ENCODE peak calls at places on chromosomes 2 and 18, in seven cellular contexts. One of them, this sample, is unnamed.

GRCh38 chr2:74908763-74909444 is 49.5 kb upstream of the POLE4 start:
- DNase-seq in AG08395: no peak
- DNase-seq in AG08396: no peak
- DNase-seq in NCI-H1436 treated with DMSO at 0.1 percent for 48 hours: no peak
- DNase-seq in NCI-H1417: no peak
- DNase-seq in endothelial cell: no peak
- DNase-seq in GM12865: no peak
- DNase-seq in this sample: no peak

GRCh38 chr18:29712785-29713184 is 1329.8 kb downstream of the DSC3 start:
- DNase-seq in AG08395: no peak
- DNase-seq in GM12865: no peak
- DNase-seq in NCI-H1436 treated with DMSO at 0.1 percent for 48 hours: no peak
- DNase-seq in endothelial cell: no peak
- DNase-seq in NCI-H1417: no peak
- DNase-seq in AG08396: no peak
- DNase-seq in this sample: no peak

GRCh38 chr18:3367491-3368091 is 82.4 kb upstream of the TGIF1 start:
- DNase-seq in AG08395: peak; percentile 31
- DNase-seq in AG08396: no peak
- DNase-seq in NCI-H1417: no peak
- DNase-seq in NCI-H1436 treated with DMSO at 0.1 percent for 48 hours: no peak
- DNase-seq in GM12865: no peak
- DNase-seq in endothelial cell: no peak
- DNase-seq in this sample: peak; percentile 26

GRCh38 chr18:49364821-49365220 is 95.6 kb downstream of the DYM start:
- DNase-seq in GM12865: no peak
- DNase-seq in NCI-H1436 treated with DMSO at 0.1 percent for 48 hours: no peak
- DNase-seq in AG08395: no peak
- DNase-seq in NCI-H1417: no peak
- DNase-seq in endothelial cell: no peak
- DNase-seq in AG08396: no peak
- DNase-seq in this sample: no peak

GRCh38 chr18:13550446-13551304 is 175.7 kb downstream of the FAM210A start:
- DNase-seq in endothelial cell: no peak
- DNase-seq in GM12865: no peak
- DNase-seq in NCI-H1436 treated with DMSO at 0.1 percent for 48 hours: no peak
- DNase-seq in AG08396: no peak
- DNase-seq in AG08395: no peak
- DNase-seq in NCI-H1417: no peak
- DNase-seq in this sample: no peak

GRCh38 chr2:66828876-66829275 is 394.0 kb downstream of the MEIS1 start:
- DNase-seq in endothelial cell: no peak
- DNase-seq in GM12865: no peak
- DNase-seq in AG08395: no peak
- DNase-seq in AG08396: no peak
- DNase-seq in NCI-H1417: no peak
- DNase-seq in NCI-H1436 treated with DMSO at 0.1 percent for 48 hours: no peak
- DNase-seq in this sample: no peak

GRCh38 chr2:5123597-5124196 is 568.5 kb upstream of the SOX11 start:
- DNase-seq in GM12865: no peak
- DNase-seq in AG08396: no peak
- DNase-seq in NCI-H1436 treated with DMSO at 0.1 percent for 48 hours: peak; percentile 6
- DNase-seq in endothelial cell: no peak
- DNase-seq in AG08395: no peak
- DNase-seq in NCI-H1417: no peak
- DNase-seq in this sample: no peak

GRCh38 chr2:200862532-200863000 is 1.9 kb downstream of the CLK1 start:
- DNase-seq in NCI-H1417: no peak
- DNase-seq in AG08395: peak; percentile 20
- DNase-seq in AG08396: peak; percentile 32
- DNase-seq in NCI-H1436 treated with DMSO at 0.1 percent for 48 hours: no peak
- DNase-seq in endothelial cell: no peak
- DNase-seq in GM12865: peak; percentile 59
- DNase-seq in this sample: no peak

GRCh38 chr2:238439912-238440311 is 13.2 kb downstream of the ASB1 start:
- DNase-seq in NCI-H1417: no peak
- DNase-seq in endothelial cell: no peak
- DNase-seq in GM12865: no peak
- DNase-seq in AG08395: no peak
- DNase-seq in AG08396: no peak
- DNase-seq in NCI-H1436 treated with DMSO at 0.1 percent for 48 hours: no peak
- DNase-seq in this sample: no peak

GRCh38 chr2:23420091-23420839 is 35.3 kb downstream of the KLHL29 start:
- DNase-seq in GM12865: no peak
- DNase-seq in endothelial cell: no peak
- DNase-seq in AG08395: no peak
- DNase-seq in NCI-H1436 treated with DMSO at 0.1 percent for 48 hours: no peak
- DNase-seq in AG08396: no peak
- DNase-seq in NCI-H1417: no peak
- DNase-seq in this sample: no peak

GRCh38 chr2:221455214-221455613 is 116.9 kb downstream of the EPHA4 start:
- DNase-seq in AG08395: no peak
- DNase-seq in GM12865: no peak
- DNase-seq in NCI-H1436 treated with DMSO at 0.1 percent for 48 hours: no peak
- DNase-seq in AG08396: no peak
- DNase-seq in NCI-H1417: no peak
- DNase-seq in endothelial cell: no peak
- DNase-seq in this sample: no peak

GRCh38 chr2:7052404-7052803 is 135.2 kb downstream of the RNF144A start:
- DNase-seq in endothelial cell: no peak
- DNase-seq in AG08396: no peak
- DNase-seq in NCI-H1417: no peak
- DNase-seq in GM12865: peak; percentile 59
- DNase-seq in AG08395: no peak
- DNase-seq in NCI-H1436 treated with DMSO at 0.1 percent for 48 hours: no peak
- DNase-seq in this sample: no peak

GRCh38 chr18:26293982-26294381 is 67.7 kb downstream of the TAF4B start:
- DNase-seq in AG08396: no peak
- DNase-seq in NCI-H1417: no peak
- DNase-seq in NCI-H1436 treated with DMSO at 0.1 percent for 48 hours: no peak
- DNase-seq in AG08395: no peak
- DNase-seq in GM12865: peak; percentile 15
- DNase-seq in endothelial cell: no peak
- DNase-seq in this sample: no peak

GRCh38 chr2:226791056-226791486 is 8.5 kb downstream of the IRS1 start:
- DNase-seq in AG08396: peak; percentile 55
- DNase-seq in NCI-H1436 treated with DMSO at 0.1 percent for 48 hours: no peak
- DNase-seq in NCI-H1417: peak; percentile 92
- DNase-seq in endothelial cell: peak; percentile 36
- DNase-seq in AG08395: peak; percentile 46
- DNase-seq in GM12865: peak; percentile 82
- DNase-seq in this sample: no peak

GRCh38 chr2:237154050-237154638 is 68.5 kb downstream of the COPS8 start:
- DNase-seq in endothelial cell: peak; percentile 39
- DNase-seq in NCI-H1417: no peak
- DNase-seq in AG08396: peak; percentile 46
- DNase-seq in GM12865: peak; percentile 81
- DNase-seq in AG08395: peak; percentile 36
- DNase-seq in NCI-H1436 treated with DMSO at 0.1 percent for 48 hours: no peak
- DNase-seq in this sample: peak; percentile 42

GRCh38 chr2:86477349-86477748 is 36.2 kb downstream of the KDM3A start:
- DNase-seq in AG08396: peak; percentile 16
- DNase-seq in endothelial cell: no peak
- DNase-seq in GM12865: no peak
- DNase-seq in NCI-H1436 treated with DMSO at 0.1 percent for 48 hours: no peak
- DNase-seq in AG08395: peak; percentile 37
- DNase-seq in NCI-H1417: no peak
- DNase-seq in this sample: no peak

GRCh38 chr2:218429951-218430692 is 11.2 kb downstream of the VIL1 start:
- DNase-seq in AG08395: no peak
- DNase-seq in endothelial cell: no peak
- DNase-seq in NCI-H1417: no peak
- DNase-seq in NCI-H1436 treated with DMSO at 0.1 percent for 48 hours: no peak
- DNase-seq in AG08396: no peak
- DNase-seq in GM12865: no peak
- DNase-seq in this sample: no peak

GRCh38 chr18:50192903-50193795 is 1.8 kb downstream of the MYO5B start:
- DNase-seq in endothelial cell: no peak
- DNase-seq in AG08396: no peak
- DNase-seq in NCI-H1436 treated with DMSO at 0.1 percent for 48 hours: no peak
- DNase-seq in NCI-H1417: no peak
- DNase-seq in GM12865: no peak
- DNase-seq in AG08395: no peak
- DNase-seq in this sample: no peak

GRCh38 chr18:9637036-9637767 is 22.8 kb upstream of the PPP4R1 start:
- DNase-seq in NCI-H1436 treated with DMSO at 0.1 percent for 48 hours: no peak
- DNase-seq in AG08395: no peak
- DNase-seq in AG08396: no peak
- DNase-seq in endothelial cell: no peak
- DNase-seq in NCI-H1417: no peak
- DNase-seq in GM12865: no peak
- DNase-seq in this sample: no peak